ENCODE peak calls at places on chromosomes 6 and 20, in seven cellular contexts. One of them, this sample, is unnamed.

GRCh38 chr6:328184-328670 is 35.9 kb downstream of the DUSP22 start:
- DNase-seq in NCI-H1417: no peak
- DNase-seq in retina: no peak
- DNase-seq in activated CD4-positive, alpha-beta T cell treated with anti-CD3 and anti-CD28 coated beads, Interleukin-2, amount 50 U/mL, for 24 hours: no peak
- DNase-seq in HCT116: no peak
- DNase-seq in SHP77: no peak
- DNase-seq in endothelial cell of umbilical vein: peak; percentile 32
- DNase-seq in this sample: no peak

GRCh38 chr20:56439784-56440291 is 27.8 kb downstream of the CASS4 start:
- DNase-seq in NCI-H1417: no peak
- DNase-seq in retina: no peak
- DNase-seq in activated CD4-positive, alpha-beta T cell treated with anti-CD3 and anti-CD28 coated beads, Interleukin-2, amount 50 U/mL, for 24 hours: no peak
- DNase-seq in HCT116: no peak
- DNase-seq in SHP77: no peak
- DNase-seq in endothelial cell of umbilical vein: peak; percentile 23
- DNase-seq in this sample: no peak

GRCh38 chr6:101231606-101232235 is 161.8 kb upstream of the GRIK2 start:
- DNase-seq in NCI-H1417: no peak
- DNase-seq in retina: no peak
- DNase-seq in activated CD4-positive, alpha-beta T cell treated with anti-CD3 and anti-CD28 coated beads, Interleukin-2, amount 50 U/mL, for 24 hours: no peak
- DNase-seq in HCT116: no peak
- DNase-seq in SHP77: no peak
- DNase-seq in endothelial cell of umbilical vein: no peak
- DNase-seq in this sample: no peak

GRCh38 chr20:62511915-62512610 is 36.3 kb upstream of the GATA5 start:
- DNase-seq in NCI-H1417: peak; percentile 75
- DNase-seq in retina: peak; percentile 67
- DNase-seq in activated CD4-positive, alpha-beta T cell treated with anti-CD3 and anti-CD28 coated beads, Interleukin-2, amount 50 U/mL, for 24 hours: no peak
- DNase-seq in HCT116: no peak
- DNase-seq in SHP77: peak; percentile 89
- DNase-seq in endothelial cell of umbilical vein: no peak
- DNase-seq in this sample: peak; percentile 78

GRCh38 chr20:25135031-25135430 is 53.1 kb upstream of the VSX1 start:
- DNase-seq in NCI-H1417: peak; percentile 62
- DNase-seq in retina: no peak
- DNase-seq in activated CD4-positive, alpha-beta T cell treated with anti-CD3 and anti-CD28 coated beads, Interleukin-2, amount 50 U/mL, for 24 hours: no peak
- DNase-seq in HCT116: no peak
- DNase-seq in SHP77: no peak
- DNase-seq in endothelial cell of umbilical vein: no peak
- DNase-seq in this sample: no peak

GRCh38 chr20:37147250-37147649 is 31.9 kb upstream of the RPN2 start:
- DNase-seq in NCI-H1417: no peak
- DNase-seq in retina: no peak
- DNase-seq in activated CD4-positive, alpha-beta T cell treated with anti-CD3 and anti-CD28 coated beads, Interleukin-2, amount 50 U/mL, for 24 hours: no peak
- DNase-seq in HCT116: no peak
- DNase-seq in SHP77: no peak
- DNase-seq in endothelial cell of umbilical vein: no peak
- DNase-seq in this sample: no peak

GRCh38 chr6:47663462-47664216 is 34.7 kb upstream of the ADGRF4 start:
- DNase-seq in NCI-H1417: no peak
- DNase-seq in retina: no peak
- DNase-seq in activated CD4-positive, alpha-beta T cell treated with anti-CD3 and anti-CD28 coated beads, Interleukin-2, amount 50 U/mL, for 24 hours: no peak
- DNase-seq in HCT116: no peak
- DNase-seq in SHP77: peak; percentile 78
- DNase-seq in endothelial cell of umbilical vein: no peak
- DNase-seq in this sample: no peak

GRCh38 chr6:132411296-132411695 is 10.0 kb upstream of the MOXD1 start:
- DNase-seq in NCI-H1417: no peak
- DNase-seq in retina: no peak
- DNase-seq in activated CD4-positive, alpha-beta T cell treated with anti-CD3 and anti-CD28 coated beads, Interleukin-2, amount 50 U/mL, for 24 hours: no peak
- DNase-seq in HCT116: no peak
- DNase-seq in SHP77: no peak
- DNase-seq in endothelial cell of umbilical vein: no peak
- DNase-seq in this sample: no peak

GRCh38 chr6:157539421-157539822 is 158.4 kb downstream of the ZDHHC14 start:
- DNase-seq in NCI-H1417: no peak
- DNase-seq in retina: no peak
- DNase-seq in activated CD4-positive, alpha-beta T cell treated with anti-CD3 and anti-CD28 coated beads, Interleukin-2, amount 50 U/mL, for 24 hours: no peak
- DNase-seq in HCT116: no peak
- DNase-seq in SHP77: no peak
- DNase-seq in endothelial cell of umbilical vein: no peak
- DNase-seq in this sample: no peak

GRCh38 chr6:139490482-139490881 is 116.0 kb upstream of the CITED2 start:
- DNase-seq in NCI-H1417: no peak
- DNase-seq in retina: no peak
- DNase-seq in activated CD4-positive, alpha-beta T cell treated with anti-CD3 and anti-CD28 coated beads, Interleukin-2, amount 50 U/mL, for 24 hours: no peak
- DNase-seq in HCT116: no peak
- DNase-seq in SHP77: no peak
- DNase-seq in endothelial cell of umbilical vein: peak; percentile 16
- DNase-seq in this sample: no peak

GRCh38 chr6:123415844-123416468 is 220.8 kb downstream of the TRDN start:
- DNase-seq in NCI-H1417: peak; percentile 87
- DNase-seq in retina: peak; percentile 55
- DNase-seq in activated CD4-positive, alpha-beta T cell treated with anti-CD3 and anti-CD28 coated beads, Interleukin-2, amount 50 U/mL, for 24 hours: peak; percentile 24
- DNase-seq in HCT116: peak; percentile 50
- DNase-seq in SHP77: peak; percentile 66
- DNase-seq in endothelial cell of umbilical vein: peak; percentile 56
- DNase-seq in this sample: peak; percentile 61

GRCh38 chr6:17042422-17043147 is 59.3 kb upstream of the STMND1 start:
- DNase-seq in NCI-H1417: no peak
- DNase-seq in retina: no peak
- DNase-seq in activated CD4-positive, alpha-beta T cell treated with anti-CD3 and anti-CD28 coated beads, Interleukin-2, amount 50 U/mL, for 24 hours: no peak
- DNase-seq in HCT116: peak; percentile 34
- DNase-seq in SHP77: peak; percentile 9
- DNase-seq in endothelial cell of umbilical vein: peak; percentile 80
- DNase-seq in this sample: peak; percentile 25

GRCh38 chr20:61801857-61802442 is 263.7 kb downstream of the TAF4 start:
- DNase-seq in NCI-H1417: no peak
- DNase-seq in retina: no peak
- DNase-seq in activated CD4-positive, alpha-beta T cell treated with anti-CD3 and anti-CD28 coated beads, Interleukin-2, amount 50 U/mL, for 24 hours: no peak
- DNase-seq in HCT116: no peak
- DNase-seq in SHP77: no peak
- DNase-seq in endothelial cell of umbilical vein: no peak
- DNase-seq in this sample: peak; percentile 6

GRCh38 chr6:21593927-21594421 is 423 bp downstream of the SOX4 start:
- DNase-seq in NCI-H1417: peak; percentile 73
- DNase-seq in retina: no peak
- DNase-seq in activated CD4-positive, alpha-beta T cell treated with anti-CD3 and anti-CD28 coated beads, Interleukin-2, amount 50 U/mL, for 24 hours: no peak
- DNase-seq in HCT116: no peak
- DNase-seq in SHP77: no peak
- DNase-seq in endothelial cell of umbilical vein: no peak
- DNase-seq in this sample: no peak

GRCh38 chr20:61869750-61870507 is 195.8 kb downstream of the TAF4 start:
- DNase-seq in NCI-H1417: no peak
- DNase-seq in retina: no peak
- DNase-seq in activated CD4-positive, alpha-beta T cell treated with anti-CD3 and anti-CD28 coated beads, Interleukin-2, amount 50 U/mL, for 24 hours: no peak
- DNase-seq in HCT116: no peak
- DNase-seq in SHP77: no peak
- DNase-seq in endothelial cell of umbilical vein: no peak
- DNase-seq in this sample: no peak

GRCh38 chr6:169620171-169621125 is 81.4 kb downstream of the WDR27 start:
- DNase-seq in NCI-H1417: no peak
- DNase-seq in retina: no peak
- DNase-seq in activated CD4-positive, alpha-beta T cell treated with anti-CD3 and anti-CD28 coated beads, Interleukin-2, amount 50 U/mL, for 24 hours: no peak
- DNase-seq in HCT116: no peak
- DNase-seq in SHP77: no peak
- DNase-seq in endothelial cell of umbilical vein: no peak
- DNase-seq in this sample: no peak

GRCh38 chr20:45940469-45940868 is 6.0 kb downstream of the PCIF1 start:
- DNase-seq in NCI-H1417: no peak
- DNase-seq in retina: no peak
- DNase-seq in activated CD4-positive, alpha-beta T cell treated with anti-CD3 and anti-CD28 coated beads, Interleukin-2, amount 50 U/mL, for 24 hours: no peak
- DNase-seq in HCT116: no peak
- DNase-seq in SHP77: no peak
- DNase-seq in endothelial cell of umbilical vein: no peak
- DNase-seq in this sample: no peak

GRCh38 chr6:157226026-157226639 is 97.2 kb downstream of the TMEM242 start:
- DNase-seq in NCI-H1417: no peak
- DNase-seq in retina: no peak
- DNase-seq in activated CD4-positive, alpha-beta T cell treated with anti-CD3 and anti-CD28 coated beads, Interleukin-2, amount 50 U/mL, for 24 hours: no peak
- DNase-seq in HCT116: no peak
- DNase-seq in SHP77: no peak
- DNase-seq in endothelial cell of umbilical vein: peak; percentile 12
- DNase-seq in this sample: no peak

GRCh38 chr6:18241208-18241836 is 23.0 kb downstream of the DEK start:
- DNase-seq in NCI-H1417: no peak
- DNase-seq in retina: no peak
- DNase-seq in activated CD4-positive, alpha-beta T cell treated with anti-CD3 and anti-CD28 coated beads, Interleukin-2, amount 50 U/mL, for 24 hours: no peak
- DNase-seq in HCT116: peak; percentile 59
- DNase-seq in SHP77: no peak
- DNase-seq in endothelial cell of umbilical vein: peak; percentile 23
- DNase-seq in this sample: no peak

GRCh38 chr6:101083533-101084172 is 202.5 kb upstream of the ASCC3 start:
- DNase-seq in NCI-H1417: no peak
- DNase-seq in retina: no peak
- DNase-seq in activated CD4-positive, alpha-beta T cell treated with anti-CD3 and anti-CD28 coated beads, Interleukin-2, amount 50 U/mL, for 24 hours: no peak
- DNase-seq in HCT116: no peak
- DNase-seq in SHP77: no peak
- DNase-seq in endothelial cell of umbilical vein: no peak
- DNase-seq in this sample: no peak

GRCh38 chr6:36751091-36751490 is 53.5 kb downstream of the RAB44 start:
- DNase-seq in NCI-H1417: no peak
- DNase-seq in retina: no peak
- DNase-seq in activated CD4-positive, alpha-beta T cell treated with anti-CD3 and anti-CD28 coated beads, Interleukin-2, amount 50 U/mL, for 24 hours: no peak
- DNase-seq in HCT116: no peak
- DNase-seq in SHP77: no peak
- DNase-seq in endothelial cell of umbilical vein: no peak
- DNase-seq in this sample: no peak

GRCh38 chr20:44279228-44279627 is 31.8 kb downstream of the FITM2 start:
- DNase-seq in NCI-H1417: no peak
- DNase-seq in retina: no peak
- DNase-seq in activated CD4-positive, alpha-beta T cell treated with anti-CD3 and anti-CD28 coated beads, Interleukin-2, amount 50 U/mL, for 24 hours: no peak
- DNase-seq in HCT116: no peak
- DNase-seq in SHP77: no peak
- DNase-seq in endothelial cell of umbilical vein: no peak
- DNase-seq in this sample: no peak

GRCh38 chr20:56422824-56423189 is 10.7 kb downstream of the CASS4 start:
- DNase-seq in NCI-H1417: no peak
- DNase-seq in retina: no peak
- DNase-seq in activated CD4-positive, alpha-beta T cell treated with anti-CD3 and anti-CD28 coated beads, Interleukin-2, amount 50 U/mL, for 24 hours: no peak
- DNase-seq in HCT116: no peak
- DNase-seq in SHP77: no peak
- DNase-seq in endothelial cell of umbilical vein: no peak
- DNase-seq in this sample: no peak

GRCh38 chr20:1894951-1895673 is at the start of gene SIRPA:
- DNase-seq in NCI-H1417: no peak
- DNase-seq in retina: peak; percentile 71
- DNase-seq in activated CD4-positive, alpha-beta T cell treated with anti-CD3 and anti-CD28 coated beads, Interleukin-2, amount 50 U/mL, for 24 hours: no peak
- DNase-seq in HCT116: no peak
- DNase-seq in SHP77: no peak
- DNase-seq in endothelial cell of umbilical vein: peak; percentile 66
- DNase-seq in this sample: peak; percentile 62

GRCh38 chr6:17666646-17667045 is 40.1 kb downstream of the NUP153 start:
- DNase-seq in NCI-H1417: no peak
- DNase-seq in retina: no peak
- DNase-seq in activated CD4-positive, alpha-beta T cell treated with anti-CD3 and anti-CD28 coated beads, Interleukin-2, amount 50 U/mL, for 24 hours: no peak
- DNase-seq in HCT116: no peak
- DNase-seq in SHP77: no peak
- DNase-seq in endothelial cell of umbilical vein: no peak
- DNase-seq in this sample: no peak

GRCh38 chr6:34979218-34979617 is 90.2 kb downstream of the ANKS1A start:
- DNase-seq in NCI-H1417: no peak
- DNase-seq in retina: no peak
- DNase-seq in activated CD4-positive, alpha-beta T cell treated with anti-CD3 and anti-CD28 coated beads, Interleukin-2, amount 50 U/mL, for 24 hours: no peak
- DNase-seq in HCT116: no peak
- DNase-seq in SHP77: no peak
- DNase-seq in endothelial cell of umbilical vein: no peak
- DNase-seq in this sample: no peak

GRCh38 chr6:89034586-89035251 is 45.8 kb upstream of the PNRC1 start:
- DNase-seq in NCI-H1417: no peak
- DNase-seq in retina: no peak
- DNase-seq in activated CD4-positive, alpha-beta T cell treated with anti-CD3 and anti-CD28 coated beads, Interleukin-2, amount 50 U/mL, for 24 hours: no peak
- DNase-seq in HCT116: no peak
- DNase-seq in SHP77: peak; percentile 24
- DNase-seq in endothelial cell of umbilical vein: no peak
- DNase-seq in this sample: no peak

GRCh38 chr20:48531505-48531904 is 296.3 kb downstream of the PREX1 start:
- DNase-seq in NCI-H1417: no peak
- DNase-seq in retina: no peak
- DNase-seq in activated CD4-positive, alpha-beta T cell treated with anti-CD3 and anti-CD28 coated beads, Interleukin-2, amount 50 U/mL, for 24 hours: no peak
- DNase-seq in HCT116: no peak
- DNase-seq in SHP77: no peak
- DNase-seq in endothelial cell of umbilical vein: no peak
- DNase-seq in this sample: no peak

GRCh38 chr6:150145427-150145826 is 2.6 kb downstream of the PPP1R14C start:
- DNase-seq in NCI-H1417: no peak
- DNase-seq in retina: no peak
- DNase-seq in activated CD4-positive, alpha-beta T cell treated with anti-CD3 and anti-CD28 coated beads, Interleukin-2, amount 50 U/mL, for 24 hours: no peak
- DNase-seq in HCT116: no peak
- DNase-seq in SHP77: no peak
- DNase-seq in endothelial cell of umbilical vein: no peak
- DNase-seq in this sample: no peak

GRCh38 chr6:160420969-160421556 is 72.9 kb downstream of the SLC22A3 start:
- DNase-seq in NCI-H1417: no peak
- DNase-seq in retina: no peak
- DNase-seq in activated CD4-positive, alpha-beta T cell treated with anti-CD3 and anti-CD28 coated beads, Interleukin-2, amount 50 U/mL, for 24 hours: no peak
- DNase-seq in HCT116: no peak
- DNase-seq in SHP77: no peak
- DNase-seq in endothelial cell of umbilical vein: no peak
- DNase-seq in this sample: no peak

GRCh38 chr6:37369321-37370196 is 15.8 kb downstream of the RNF8 start:
- DNase-seq in NCI-H1417: no peak
- DNase-seq in retina: no peak
- DNase-seq in activated CD4-positive, alpha-beta T cell treated with anti-CD3 and anti-CD28 coated beads, Interleukin-2, amount 50 U/mL, for 24 hours: no peak
- DNase-seq in HCT116: no peak
- DNase-seq in SHP77: no peak
- DNase-seq in endothelial cell of umbilical vein: peak; percentile 70
- DNase-seq in this sample: no peak

GRCh38 chr6:170152111-170152926 is 138.6 kb downstream of the DLL1 start:
- DNase-seq in NCI-H1417: no peak
- DNase-seq in retina: peak; percentile 79
- DNase-seq in activated CD4-positive, alpha-beta T cell treated with anti-CD3 and anti-CD28 coated beads, Interleukin-2, amount 50 U/mL, for 24 hours: no peak
- DNase-seq in HCT116: no peak
- DNase-seq in SHP77: peak; percentile 85
- DNase-seq in endothelial cell of umbilical vein: peak; percentile 21
- DNase-seq in this sample: peak; percentile 54

GRCh38 chr20:38748863-38749153 is 548 bp downstream of the ACTR5 start:
- DNase-seq in NCI-H1417: peak; percentile 42
- DNase-seq in retina: no peak
- DNase-seq in activated CD4-positive, alpha-beta T cell treated with anti-CD3 and anti-CD28 coated beads, Interleukin-2, amount 50 U/mL, for 24 hours: peak; percentile 44
- DNase-seq in HCT116: peak; percentile 22
- DNase-seq in SHP77: peak; percentile 10
- DNase-seq in endothelial cell of umbilical vein: no peak
- DNase-seq in this sample: no peak